ENCODE peak calls at places on chromosomes 4 and X, in five cellular contexts. X, Z, N, H and P are unnamed samples.

GRCh38 chrX:77668391-77669237 is 117.4 kb downstream of the ATRX start:
- DNase-seq in Z (no peak), H (peak), N (peak), X (no peak), P (no peak)

GRCh38 chr4:173040200-173040599 is 128.4 kb upstream of the GALNT7 start:
- DNase-seq in H (no peak), X (no peak), Z (peak), N (no peak), P (no peak)

GRCh38 chr4:84887824-84888223 is 78.7 kb downstream of the WDFY3 start:
- DNase-seq in N (peak), Z (no peak), H (no peak), X (no peak), P (no peak)

GRCh38 chr4:110005461-110006056 is 92.9 kb downstream of the EGF start:
- DNase-seq in Z (peak), H (peak), X (peak), N (peak), P (no peak)

GRCh38 chrX:43805579-43805978 is 76.7 kb downstream of the MAOB start:
- DNase-seq in Z (no peak), H (no peak), X (no peak), N (no peak), P (no peak)

GRCh38 chrX:139126493-139126892 is 404.0 kb upstream of the F9 start:
- DNase-seq in H (no peak), Z (peak), X (peak), N (no peak), P (no peak)

GRCh38 chrX:39753296-39753996 is 344.3 kb downstream of the BCOR start:
- DNase-seq in Z (no peak), N (peak), H (no peak), X (no peak), P (no peak)

GRCh38 chrX:85113746-85114145 is 110.1 kb downstream of the APOOL start:
- DNase-seq in N (no peak), X (no peak), Z (no peak), H (no peak), P (no peak)

GRCh38 chrX:23616361-23616760 is 50.9 kb upstream of the PRDX4 start:
- DNase-seq in Z (no peak), N (peak), X (peak), H (peak), P (no peak)

GRCh38 chr4:5998333-5998936 is 19.8 kb downstream of the C4orf50 start:
- DNase-seq in Z (peak), N (peak), H (peak), X (peak), P (no peak)

GRCh38 chr4:21452931-21453330 is 495.6 kb downstream of the KCNIP4 start:
- DNase-seq in N (no peak), H (no peak), X (no peak), Z (no peak), P (no peak)

GRCh38 chrX:48511561-48511960 is 2.8 kb downstream of the PORCN start:
- DNase-seq in H (no peak), X (no peak), Z (no peak), N (peak), P (no peak)

GRCh38 chr4:174156239-174156826 is 127.1 kb downstream of the FBXO8 start:
- DNase-seq in Z (peak), N (peak), X (peak), H (peak), P (peak)

GRCh38 chr4:156038772-156039171 is 85.1 kb upstream of the CTSO start:
- DNase-seq in X (no peak), H (no peak), N (no peak), Z (no peak), P (peak)

GRCh38 chr4:26330186-26330787 is 9.5 kb downstream of the RBPJ start:
- DNase-seq in N (peak), H (peak), Z (peak), X (peak), P (peak)

GRCh38 chr4:92969650-92970370 is 666.0 kb downstream of the GRID2 start:
- DNase-seq in X (no peak), Z (no peak), H (peak), N (peak), P (no peak)

GRCh38 chrX:29447867-29448266 is 767.5 kb upstream of the MAGEB2 start:
- DNase-seq in N (no peak), H (no peak), Z (no peak), X (no peak), P (no peak)

GRCh38 chr4:168693750-168694470 is 197.1 kb downstream of the PALLD start:
- DNase-seq in Z (no peak), N (no peak), X (no peak), H (no peak), P (no peak)

GRCh38 chr4:76984788-76985211 is 35.2 kb downstream of the SEPTIN11 start:
- DNase-seq in H (peak), N (peak), X (no peak), Z (no peak), P (no peak)

GRCh38 chrX:36898301-36898700 is 109.9 kb upstream of the FAM47C start:
- DNase-seq in N (peak), X (no peak), Z (no peak), H (no peak), P (peak)

GRCh38 chr4:174873931-174874330 is 44.2 kb upstream of the ADAM29 start:
- DNase-seq in Z (peak), X (peak), H (peak), N (peak), P (no peak)

GRCh38 chr4:165873298-165874071 is 448 bp downstream of the TLL1 start:
- DNase-seq in H (no peak), N (peak), Z (no peak), X (peak), P (no peak)

GRCh38 chrX:145002776-145003175 is 244.5 kb upstream of the SPANXN1 start:
- DNase-seq in X (no peak), Z (no peak), H (peak), N (no peak), P (no peak)

GRCh38 chr4:6200011-6200921 is at the start of gene JAKMIP1:
- DNase-seq in H (no peak), Z (peak), N (peak), X (peak), P (peak)

GRCh38 chr4:146981651-146982050 is 36.0 kb upstream of the TTC29 start:
- DNase-seq in N (peak), X (no peak), H (peak), Z (no peak), P (no peak)

GRCh38 chrX:39848900-39849299 is 248.9 kb downstream of the BCOR start:
- DNase-seq in H (peak), X (no peak), Z (no peak), N (peak), P (no peak)

GRCh38 chrX:42229533-42229932 is 306.2 kb upstream of the CASK start:
- DNase-seq in H (no peak), N (no peak), Z (no peak), X (no peak), P (no peak)

GRCh38 chr4:189436207-189436606 is 504.5 kb upstream of the FRG1 start:
- DNase-seq in H (no peak), X (no peak), Z (no peak), N (no peak), P (no peak)

GRCh38 chr4:100742045-100742444 is 224.2 kb upstream of the EMCN start:
- DNase-seq in Z (peak), X (no peak), N (peak), H (peak), P (no peak)

GRCh38 chr4:175540151-175540550 is 271.9 kb downstream of the GPM6A start:
- DNase-seq in N (no peak), X (no peak), Z (no peak), H (no peak), P (no peak)

GRCh38 chrX:2425281-2426071 is 75.3 kb downstream of the DHRSX start:
- DNase-seq in Z (no peak), N (no peak), X (no peak), H (no peak), P (no peak)

GRCh38 chr4:74112399-74113090 is 13.6 kb upstream of the CXCL2 start:
- DNase-seq in N (peak), X (no peak), H (no peak), Z (no peak), P (no peak)

GRCh38 chr4:94976371-94977011 is 218.7 kb downstream of the BMPR1B start:
- DNase-seq in N (no peak), Z (no peak), H (peak), X (no peak), P (peak)